ENCODE peak calls at places on chromosomes 5 and 9, in seven cellular contexts. One of them, this sample, is unnamed.

GRCh38 chr5:144460608-144461007 is 289.9 kb downstream of the KCTD16 start:
- DNase-seq in neuronal stem cell: no peak
- DNase-seq in H1: no peak
- DNase-seq in trophoblast cell: no peak
- DNase-seq in H9: no peak
- DNase-seq in mesendoderm: no peak
- DNase-seq in mesenchymal stem cell: no peak
- DNase-seq in this sample: no peak

GRCh38 chr5:108143581-108143980 is 238.3 kb downstream of the FBXL17 start:
- DNase-seq in H9: no peak
- DNase-seq in mesendoderm: peak; percentile 62
- DNase-seq in trophoblast cell: peak; percentile 8
- DNase-seq in H1: no peak
- DNase-seq in mesenchymal stem cell: peak; percentile 34
- DNase-seq in neuronal stem cell: no peak
- DNase-seq in this sample: peak; percentile 67

GRCh38 chr5:134252671-134253070 is 26.8 kb upstream of the PPP2CA start:
- DNase-seq in H1: no peak
- DNase-seq in neuronal stem cell: no peak
- DNase-seq in mesendoderm: no peak
- DNase-seq in H9: no peak
- DNase-seq in trophoblast cell: peak; percentile 95
- DNase-seq in mesenchymal stem cell: peak; percentile 96
- DNase-seq in this sample: peak; percentile 96

GRCh38 chr5:154723740-154724505 is 31.3 kb upstream of the LARP1 start:
- DNase-seq in mesendoderm: no peak
- DNase-seq in H1: no peak
- DNase-seq in mesenchymal stem cell: peak; percentile 62
- DNase-seq in trophoblast cell: no peak
- DNase-seq in H9: no peak
- DNase-seq in neuronal stem cell: no peak
- DNase-seq in this sample: peak; percentile 81

GRCh38 chr9:134872482-134873231 is 8.0 kb upstream of the FCN2 start:
- DNase-seq in trophoblast cell: no peak
- DNase-seq in H1: no peak
- DNase-seq in mesendoderm: no peak
- DNase-seq in mesenchymal stem cell: no peak
- DNase-seq in neuronal stem cell: no peak
- DNase-seq in H9: peak; percentile 15
- DNase-seq in this sample: no peak

GRCh38 chr5:79518718-79519117 is 4.8 kb upstream of the HOMER1 start:
- DNase-seq in mesenchymal stem cell: no peak
- DNase-seq in mesendoderm: peak; percentile 35
- DNase-seq in H1: no peak
- DNase-seq in H9: no peak
- DNase-seq in trophoblast cell: peak; percentile 38
- DNase-seq in neuronal stem cell: no peak
- DNase-seq in this sample: no peak

GRCh38 chr5:61603211-61603908 is 271.3 kb downstream of the ZSWIM6 start:
- DNase-seq in mesendoderm: peak; percentile 14
- DNase-seq in H9: peak; percentile 44
- DNase-seq in H1: no peak
- DNase-seq in neuronal stem cell: no peak
- DNase-seq in mesenchymal stem cell: peak; percentile 17
- DNase-seq in trophoblast cell: no peak
- DNase-seq in this sample: no peak

GRCh38 chr9:92668746-92669526 is 995 bp downstream of the IPPK start:
- DNase-seq in H9: peak; percentile 25
- DNase-seq in trophoblast cell: peak; percentile 75
- DNase-seq in H1: no peak
- DNase-seq in mesendoderm: peak; percentile 76
- DNase-seq in neuronal stem cell: no peak
- DNase-seq in mesenchymal stem cell: peak; percentile 84
- DNase-seq in this sample: peak; percentile 65

GRCh38 chr5:116750626-116751188 is 176.1 kb upstream of the SEMA6A start:
- DNase-seq in neuronal stem cell: no peak
- DNase-seq in H1: no peak
- DNase-seq in mesendoderm: no peak
- DNase-seq in trophoblast cell: no peak
- DNase-seq in mesenchymal stem cell: no peak
- DNase-seq in H9: no peak
- DNase-seq in this sample: no peak

GRCh38 chr9:90909225-90909624 is 107.6 kb downstream of the SYK start:
- DNase-seq in H9: no peak
- DNase-seq in mesenchymal stem cell: no peak
- DNase-seq in neuronal stem cell: no peak
- DNase-seq in trophoblast cell: no peak
- DNase-seq in mesendoderm: no peak
- DNase-seq in H1: no peak
- DNase-seq in this sample: no peak

GRCh38 chr5:153671653-153672346 is 181.3 kb downstream of the GRIA1 start:
- DNase-seq in mesendoderm: no peak
- DNase-seq in mesenchymal stem cell: no peak
- DNase-seq in H1: no peak
- DNase-seq in trophoblast cell: no peak
- DNase-seq in neuronal stem cell: no peak
- DNase-seq in H9: no peak
- DNase-seq in this sample: no peak

GRCh38 chr9:94086961-94087360 is 2.7 kb downstream of the PTPDC1 start:
- DNase-seq in trophoblast cell: no peak
- DNase-seq in H1: no peak
- DNase-seq in mesenchymal stem cell: no peak
- DNase-seq in mesendoderm: no peak
- DNase-seq in neuronal stem cell: no peak
- DNase-seq in H9: no peak
- DNase-seq in this sample: no peak

GRCh38 chr5:54021413-54022155 is 288.8 kb downstream of the ARL15 start:
- DNase-seq in mesendoderm: no peak
- DNase-seq in H1: no peak
- DNase-seq in H9: no peak
- DNase-seq in trophoblast cell: no peak
- DNase-seq in mesenchymal stem cell: peak; percentile 46
- DNase-seq in neuronal stem cell: no peak
- DNase-seq in this sample: peak; percentile 42

GRCh38 chr9:122806661-122807060 is 6.7 kb downstream of the OR1K1 start:
- DNase-seq in H9: no peak
- DNase-seq in trophoblast cell: peak; percentile 71
- DNase-seq in mesenchymal stem cell: no peak
- DNase-seq in neuronal stem cell: no peak
- DNase-seq in H1: no peak
- DNase-seq in mesendoderm: no peak
- DNase-seq in this sample: no peak

GRCh38 chr9:125910286-125910685 is 163.1 kb downstream of the PBX3 start:
- DNase-seq in trophoblast cell: no peak
- DNase-seq in H1: no peak
- DNase-seq in mesendoderm: no peak
- DNase-seq in H9: no peak
- DNase-seq in neuronal stem cell: no peak
- DNase-seq in mesenchymal stem cell: no peak
- DNase-seq in this sample: no peak

GRCh38 chr9:136831002-136831719 is 11.1 kb upstream of the AJM1 start:
- DNase-seq in H1: no peak
- DNase-seq in trophoblast cell: no peak
- DNase-seq in mesenchymal stem cell: no peak
- DNase-seq in mesendoderm: no peak
- DNase-seq in H9: no peak
- DNase-seq in neuronal stem cell: no peak
- DNase-seq in this sample: no peak

GRCh38 chr9:110900917-110901316 is 137.4 kb downstream of the LPAR1 start:
- DNase-seq in H1: no peak
- DNase-seq in H9: no peak
- DNase-seq in mesenchymal stem cell: no peak
- DNase-seq in mesendoderm: no peak
- DNase-seq in neuronal stem cell: no peak
- DNase-seq in trophoblast cell: no peak
- DNase-seq in this sample: peak; percentile 63

GRCh38 chr9:90307177-90307833 is 335.3 kb downstream of the DIRAS2 start:
- DNase-seq in trophoblast cell: peak; percentile 66
- DNase-seq in mesenchymal stem cell: no peak
- DNase-seq in H1: no peak
- DNase-seq in H9: no peak
- DNase-seq in mesendoderm: no peak
- DNase-seq in neuronal stem cell: no peak
- DNase-seq in this sample: no peak

GRCh38 chr9:112443200-112443599 is 43.4 kb upstream of the KIAA1958 start:
- DNase-seq in trophoblast cell: peak; percentile 3
- DNase-seq in mesenchymal stem cell: peak; percentile 28
- DNase-seq in H9: no peak
- DNase-seq in neuronal stem cell: no peak
- DNase-seq in mesendoderm: peak; percentile 7
- DNase-seq in H1: no peak
- DNase-seq in this sample: peak; percentile 15
- H2BK120ac ChIP-seq in trophoblast cell: no peak overlapping the region
- H2BK120ac ChIP-seq in mesenchymal stem cell: no peak overlapping the region
- H2BK120ac ChIP-seq in H9: no peak overlapping the region
- H2BK120ac ChIP-seq in neuronal stem cell: no peak overlapping the region
- H2BK120ac ChIP-seq in mesendoderm: no peak overlapping the region
- H2BK120ac ChIP-seq in H1: no peak overlapping the region
- H2BK120ac ChIP-seq in this sample: no peak overlapping the region

GRCh38 chr9:115165233-115165632 is 47.3 kb upstream of the TNC start:
- DNase-seq in mesenchymal stem cell: no peak
- DNase-seq in H1: no peak
- DNase-seq in H9: no peak
- DNase-seq in trophoblast cell: no peak
- DNase-seq in mesendoderm: no peak
- DNase-seq in neuronal stem cell: no peak
- DNase-seq in this sample: no peak
- H2BK120ac ChIP-seq in mesenchymal stem cell: no peak overlapping the region
- H2BK120ac ChIP-seq in H1: no peak overlapping the region
- H2BK120ac ChIP-seq in H9: no peak overlapping the region
- H2BK120ac ChIP-seq in trophoblast cell: no peak overlapping the region
- H2BK120ac ChIP-seq in mesendoderm: no peak overlapping the region
- H2BK120ac ChIP-seq in neuronal stem cell: no peak overlapping the region
- H2BK120ac ChIP-seq in this sample: no peak overlapping the region

GRCh38 chr5:60323596-60323995 is 376.4 kb downstream of the DEPDC1B start:
- DNase-seq in H1: peak; percentile 15
- DNase-seq in mesenchymal stem cell: no peak
- DNase-seq in mesendoderm: peak; percentile 84
- DNase-seq in trophoblast cell: no peak
- DNase-seq in H9: peak; percentile 45
- DNase-seq in neuronal stem cell: peak; percentile 36
- DNase-seq in this sample: no peak
- H2BK120ac ChIP-seq in H1: no peak overlapping the region
- H2BK120ac ChIP-seq in mesenchymal stem cell: no peak overlapping the region
- H2BK120ac ChIP-seq in mesendoderm: no peak overlapping the region
- H2BK120ac ChIP-seq in trophoblast cell: no peak overlapping the region
- H2BK120ac ChIP-seq in H9: no peak overlapping the region
- H2BK120ac ChIP-seq in neuronal stem cell: no peak overlapping the region
- H2BK120ac ChIP-seq in this sample: no peak overlapping the region

DNA sequence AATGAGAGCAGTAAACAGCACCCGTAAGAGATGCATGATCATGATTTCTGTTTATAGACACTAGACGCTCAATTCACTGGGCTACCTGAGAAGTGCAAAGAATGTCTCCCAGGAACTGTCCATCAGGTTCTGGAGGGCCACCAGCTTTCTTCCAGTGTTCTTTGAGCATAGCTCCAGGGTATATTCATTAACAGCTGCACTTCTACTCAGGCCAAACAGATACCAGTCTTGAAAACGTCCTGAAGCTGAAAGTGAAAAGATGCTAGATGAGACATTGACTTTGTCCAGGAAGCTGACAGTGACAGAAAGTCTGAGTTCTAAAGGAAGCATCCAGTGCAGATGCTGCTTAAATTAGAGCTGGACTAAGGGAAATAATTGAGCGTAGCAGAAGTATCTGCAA is 488.7 kb upstream of the TYRP1 start:
- DNase-seq in H1: no peak
- DNase-seq in trophoblast cell: no peak
- DNase-seq in neuronal stem cell: no peak
- DNase-seq in mesenchymal stem cell: no peak
- DNase-seq in mesendoderm: no peak
- DNase-seq in H9: no peak
- DNase-seq in this sample: no peak
- H2BK120ac ChIP-seq in H1: no peak overlapping the region
- H2BK120ac ChIP-seq in trophoblast cell: no peak overlapping the region
- H2BK120ac ChIP-seq in neuronal stem cell: no peak overlapping the region
- H2BK120ac ChIP-seq in mesenchymal stem cell: no peak overlapping the region
- H2BK120ac ChIP-seq in mesendoderm: no peak overlapping the region
- H2BK120ac ChIP-seq in H9: no peak overlapping the region
- H2BK120ac ChIP-seq in this sample: no peak overlapping the region

GRCh38 chr5:75152861-75153260 is 83.8 kb downstream of the ANKRD31 start:
- DNase-seq in mesendoderm: no peak
- DNase-seq in mesenchymal stem cell: no peak
- DNase-seq in H9: no peak
- DNase-seq in H1: no peak
- DNase-seq in trophoblast cell: no peak
- DNase-seq in neuronal stem cell: no peak
- DNase-seq in this sample: no peak

GRCh38 chr5:75156585-75156984 is 80.1 kb downstream of the ANKRD31 start:
- DNase-seq in H1: no peak
- DNase-seq in trophoblast cell: no peak
- DNase-seq in mesenchymal stem cell: peak; percentile 6
- DNase-seq in mesendoderm: peak; percentile 66
- DNase-seq in H9: no peak
- DNase-seq in neuronal stem cell: no peak
- DNase-seq in this sample: no peak
- H2BK120ac ChIP-seq in H1: no peak overlapping the region
- H2BK120ac ChIP-seq in trophoblast cell: no peak overlapping the region
- H2BK120ac ChIP-seq in mesenchymal stem cell: no peak overlapping the region
- H2BK120ac ChIP-seq in mesendoderm: no peak overlapping the region
- H2BK120ac ChIP-seq in H9: no peak overlapping the region
- H2BK120ac ChIP-seq in neuronal stem cell: no peak overlapping the region
- H2BK120ac ChIP-seq in this sample: no peak overlapping the region